ENCODE peak calls at places on chromosomes 2 and 18, in four cellular contexts. One of them, this sample, is unnamed.

GRCh38 chr2:62305421-62306176 is 109.7 kb downstream of the B3GNT2 start:
- DNase-seq in IMR-90: no peak
- DNase-seq in left ventricle myocardium inferior: no peak
- DNase-seq in A549: no peak
- DNase-seq in this sample: no peak

GRCh38 chr2:199692489-199692888 is 158.5 kb downstream of the FTCDNL1 start:
- DNase-seq in IMR-90: no peak
- DNase-seq in left ventricle myocardium inferior: no peak
- DNase-seq in A549: no peak
- DNase-seq in this sample: no peak

GRCh38 chr2:54867457-54867856 is 144.0 kb downstream of the EML6 start:
- DNase-seq in IMR-90: no peak
- DNase-seq in left ventricle myocardium inferior: no peak
- DNase-seq in A549: no peak
- DNase-seq in this sample: no peak

GRCh38 chr18:24497052-24497754 is 36.8 kb downstream of the HRH4 start:
- DNase-seq in IMR-90: peak
- DNase-seq in left ventricle myocardium inferior: no peak
- DNase-seq in A549: no peak
- DNase-seq in this sample: no peak

GRCh38 chr2:113041871-113042270 is 10.8 kb downstream of the IL36B start:
- DNase-seq in IMR-90: no peak
- DNase-seq in left ventricle myocardium inferior: no peak
- DNase-seq in A549: no peak
- DNase-seq in this sample: no peak

GRCh38 chr18:35736696-35737095 is 155.2 kb downstream of the GALNT1 start:
- DNase-seq in IMR-90: no peak
- DNase-seq in left ventricle myocardium inferior: no peak
- DNase-seq in A549: no peak
- DNase-seq in this sample: no peak

GRCh38 chr2:158719411-158719810 is 75.7 kb upstream of the DAPL1 start:
- DNase-seq in IMR-90: no peak
- DNase-seq in left ventricle myocardium inferior: no peak
- DNase-seq in A549: no peak
- DNase-seq in this sample: no peak

GRCh38 chr2:7972670-7973069 is 709.2 kb upstream of the ID2 start:
- DNase-seq in IMR-90: no peak
- DNase-seq in left ventricle myocardium inferior: no peak
- DNase-seq in A549: no peak
- DNase-seq in this sample: no peak

GRCh38 chr2:145022021-145022670 is 502.2 kb upstream of the ZEB2 start:
- DNase-seq in IMR-90: peak
- DNase-seq in left ventricle myocardium inferior: no peak
- DNase-seq in A549: no peak
- DNase-seq in this sample: no peak

GRCh38 chr2:37326285-37326684 is 1.7 kb upstream of the PRKD3 start:
- DNase-seq in IMR-90: peak
- DNase-seq in left ventricle myocardium inferior: no peak
- DNase-seq in A549: no peak
- DNase-seq in this sample: no peak

GRCh38 chr2:118371500-118371899 is 283.2 kb downstream of the INSIG2 start:
- DNase-seq in IMR-90: peak
- DNase-seq in left ventricle myocardium inferior: no peak
- DNase-seq in A549: peak
- DNase-seq in this sample: no peak

GRCh38 chr2:218149865-218150264 is 16.9 kb downstream of the CXCR1 start:
- DNase-seq in IMR-90: no peak
- DNase-seq in left ventricle myocardium inferior: no peak
- DNase-seq in A549: no peak
- DNase-seq in this sample: no peak

GRCh38 chr18:13532406-13533075 is 193.8 kb downstream of the FAM210A start:
- DNase-seq in IMR-90: no peak
- DNase-seq in left ventricle myocardium inferior: no peak
- DNase-seq in A549: no peak
- DNase-seq in this sample: no peak

GRCh38 chr2:105280281-105280680 is 38.7 kb downstream of the GPR45 start:
- DNase-seq in IMR-90: no peak
- DNase-seq in left ventricle myocardium inferior: no peak
- DNase-seq in A549: no peak
- DNase-seq in this sample: no peak

GRCh38 chr2:37321029-37321682 is 3.5 kb downstream of the PRKD3 start:
- DNase-seq in IMR-90: no peak
- DNase-seq in left ventricle myocardium inferior: no peak
- DNase-seq in A549: no peak
- DNase-seq in this sample: no peak

GRCh38 chr2:200665626-200666453 is 80.0 kb downstream of the AOX1 start:
- DNase-seq in IMR-90: no peak
- DNase-seq in left ventricle myocardium inferior: no peak
- DNase-seq in A549: no peak
- DNase-seq in this sample: no peak

GRCh38 chr18:7668392-7668791 is 101.3 kb downstream of the PTPRM start:
- DNase-seq in IMR-90: no peak
- DNase-seq in left ventricle myocardium inferior: no peak
- DNase-seq in A549: no peak
- DNase-seq in this sample: no peak

GRCh38 chr2:216012133-216012829 is 1.1 kb downstream of the MREG start:
- DNase-seq in IMR-90: no peak
- DNase-seq in left ventricle myocardium inferior: no peak
- DNase-seq in A549: peak
- DNase-seq in this sample: no peak

GRCh38 chr2:70688427-70688826 is 79.6 kb downstream of the ADD2 start:
- DNase-seq in IMR-90: no peak
- DNase-seq in left ventricle myocardium inferior: no peak
- DNase-seq in A549: no peak
- DNase-seq in this sample: no peak

GRCh38 chr2:20167356-20167755 is 57.6 kb downstream of the SDC1 start:
- DNase-seq in IMR-90: no peak
- DNase-seq in left ventricle myocardium inferior: no peak
- DNase-seq in A549: no peak
- DNase-seq in this sample: no peak

GRCh38 chr2:29219374-29219773 is 104.2 kb downstream of the CLIP4 start:
- DNase-seq in IMR-90: no peak
- DNase-seq in left ventricle myocardium inferior: no peak
- DNase-seq in A549: no peak
- DNase-seq in this sample: no peak

GRCh38 chr2:72026819-72027425 is 120.7 kb downstream of the CYP26B1 start:
- DNase-seq in IMR-90: no peak
- DNase-seq in left ventricle myocardium inferior: no peak
- DNase-seq in A549: no peak
- DNase-seq in this sample: no peak

GRCh38 chr2:113180131-113180946 is 6.6 kb downstream of the PSD4 start:
- DNase-seq in IMR-90: no peak
- DNase-seq in left ventricle myocardium inferior: no peak
- DNase-seq in A549: no peak
- DNase-seq in this sample: no peak

GRCh38 chr2:64838817-64839216 is 150.4 kb upstream of the SLC1A4 start:
- DNase-seq in IMR-90: peak
- DNase-seq in left ventricle myocardium inferior: no peak
- DNase-seq in A549: peak
- DNase-seq in this sample: peak

GRCh38 chr2:127471286-127471983 is 53.2 kb downstream of the PROC start:
- DNase-seq in IMR-90: no peak
- DNase-seq in left ventricle myocardium inferior: no peak
- DNase-seq in A549: no peak
- DNase-seq in this sample: no peak

GRCh38 chr2:136024185-136024584 is 38.8 kb upstream of the DARS1 start:
- DNase-seq in IMR-90: no peak
- DNase-seq in left ventricle myocardium inferior: no peak
- DNase-seq in A549: no peak
- DNase-seq in this sample: no peak

GRCh38 chr2:136022747-136023146 is 37.3 kb upstream of the DARS1 start:
- DNase-seq in IMR-90: no peak
- DNase-seq in left ventricle myocardium inferior: no peak
- DNase-seq in A549: no peak
- DNase-seq in this sample: no peak

GRCh38 chr2:136023416-136023815 is 38.0 kb upstream of the DARS1 start:
- DNase-seq in IMR-90: no peak
- DNase-seq in left ventricle myocardium inferior: no peak
- DNase-seq in A549: no peak
- DNase-seq in this sample: no peak

GRCh38 chr2:136024616-136025015 is 39.2 kb upstream of the DARS1 start:
- DNase-seq in IMR-90: peak
- DNase-seq in left ventricle myocardium inferior: no peak
- DNase-seq in A549: no peak
- DNase-seq in this sample: no peak

GRCh38 chr2:136025057-136025973 is 39.9 kb upstream of the DARS1 start:
- DNase-seq in IMR-90: peak
- DNase-seq in left ventricle myocardium inferior: peak
- DNase-seq in A549: no peak
- DNase-seq in this sample: peak
- TF ChIP-seq CTCF in IMR-90: no peak
- TF ChIP-seq CTCF in left ventricle myocardium inferior: no peak
- TF ChIP-seq CTCF in A549: no peak
- TF ChIP-seq CTCF in this sample: no peak

DNA sequence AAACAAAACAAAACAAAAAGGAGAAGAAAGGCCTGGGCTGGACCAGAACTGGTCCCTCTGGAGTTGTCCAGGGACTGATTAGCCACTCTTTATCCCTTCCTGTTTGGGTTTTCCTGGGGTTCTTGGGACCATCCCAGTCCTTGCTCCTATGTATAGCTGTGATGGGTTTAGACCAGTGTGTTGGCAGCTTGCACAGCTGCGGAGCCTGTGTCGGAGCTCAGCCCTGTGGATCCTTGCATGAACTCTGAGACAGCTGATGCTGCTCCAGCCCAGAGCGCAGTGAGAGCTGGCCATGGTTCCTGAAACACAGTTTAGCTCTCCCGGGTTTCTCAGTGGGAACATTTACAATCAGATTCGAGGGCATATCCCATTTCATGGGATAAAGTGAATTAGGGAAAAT is 16.9 kb downstream of the IMPA2 start:
- DNase-seq in IMR-90: no peak
- DNase-seq in left ventricle myocardium inferior: peak
- DNase-seq in A549: no peak
- DNase-seq in this sample: peak
- H3K27ac ChIP-seq in IMR-90: no peak
- H3K27ac ChIP-seq in left ventricle myocardium inferior: peak
- H3K27ac ChIP-seq in A549: no peak
- H3K27ac ChIP-seq in this sample: peak

GRCh38 chr2:150425121-150425559 is 62.3 kb downstream of the RND3 start:
- DNase-seq in IMR-90: peak
- DNase-seq in left ventricle myocardium inferior: peak
- DNase-seq in A549: no peak
- DNase-seq in this sample: no peak
- TF ChIP-seq CTCF in IMR-90: peak
- TF ChIP-seq CTCF in left ventricle myocardium inferior: peak
- TF ChIP-seq CTCF in A549: no peak
- TF ChIP-seq CTCF in this sample: no peak

DNA sequence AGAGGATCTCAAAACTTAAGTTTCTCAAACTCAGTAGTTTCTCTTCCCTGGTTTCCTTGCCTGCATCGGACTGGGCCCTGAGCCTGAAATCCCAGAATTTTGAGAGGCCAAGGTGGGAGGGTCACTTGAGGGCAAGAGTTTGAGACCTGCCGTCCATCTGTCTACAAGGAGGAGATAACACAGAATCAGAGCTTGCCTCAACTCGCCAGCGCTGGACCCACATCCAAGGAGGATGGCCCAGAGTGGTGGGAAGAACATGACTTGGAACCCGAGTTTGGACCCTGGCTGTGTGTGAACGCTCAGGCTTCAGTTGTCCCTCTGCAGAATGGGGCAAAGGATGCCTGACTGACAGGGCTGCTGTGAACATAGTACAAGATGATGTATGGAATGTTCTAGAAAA is 80.1 kb downstream of the MCFD2 start:
- DNase-seq in IMR-90: no peak
- DNase-seq in left ventricle myocardium inferior: no peak
- DNase-seq in A549: no peak
- DNase-seq in this sample: no peak
- H3K27ac ChIP-seq in IMR-90: no peak
- H3K27ac ChIP-seq in left ventricle myocardium inferior: no peak
- H3K27ac ChIP-seq in A549: no peak
- H3K27ac ChIP-seq in this sample: no peak

DNA sequence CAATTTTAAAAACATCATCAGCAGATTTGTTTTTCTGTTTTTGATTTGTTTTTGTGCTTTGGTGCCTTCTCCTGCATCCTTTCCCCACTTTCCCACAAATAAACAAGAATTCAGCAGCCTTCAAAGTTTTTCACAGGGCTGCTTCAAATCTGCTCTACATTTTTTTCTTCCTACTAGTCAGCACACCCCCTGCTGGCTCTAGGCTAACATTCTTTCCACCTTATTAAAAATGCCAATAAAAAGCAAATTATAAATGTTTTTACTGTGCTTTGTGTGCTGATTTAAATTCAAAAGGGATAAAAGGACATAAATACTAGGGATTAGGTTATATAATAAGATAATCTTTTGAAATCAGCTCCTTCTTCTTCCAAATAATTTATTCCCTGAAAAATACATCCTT is 6.2 kb upstream of the CNTNAP5 start:
- DNase-seq in IMR-90: no peak
- DNase-seq in left ventricle myocardium inferior: no peak
- DNase-seq in A549: no peak
- DNase-seq in this sample: no peak
- TF ChIP-seq CTCF in IMR-90: no peak
- TF ChIP-seq CTCF in left ventricle myocardium inferior: no peak
- TF ChIP-seq CTCF in A549: no peak
- TF ChIP-seq CTCF in this sample: no peak

GRCh38 chr2:174198846-174199564 is 49.3 kb downstream of the OLA1 start:
- DNase-seq in IMR-90: peak
- DNase-seq in left ventricle myocardium inferior: no peak
- DNase-seq in A549: no peak
- DNase-seq in this sample: no peak
- H3K27ac ChIP-seq in IMR-90: no peak
- H3K27ac ChIP-seq in left ventricle myocardium inferior: no peak
- H3K27ac ChIP-seq in A549: no peak
- H3K27ac ChIP-seq in this sample: no peak

DNA sequence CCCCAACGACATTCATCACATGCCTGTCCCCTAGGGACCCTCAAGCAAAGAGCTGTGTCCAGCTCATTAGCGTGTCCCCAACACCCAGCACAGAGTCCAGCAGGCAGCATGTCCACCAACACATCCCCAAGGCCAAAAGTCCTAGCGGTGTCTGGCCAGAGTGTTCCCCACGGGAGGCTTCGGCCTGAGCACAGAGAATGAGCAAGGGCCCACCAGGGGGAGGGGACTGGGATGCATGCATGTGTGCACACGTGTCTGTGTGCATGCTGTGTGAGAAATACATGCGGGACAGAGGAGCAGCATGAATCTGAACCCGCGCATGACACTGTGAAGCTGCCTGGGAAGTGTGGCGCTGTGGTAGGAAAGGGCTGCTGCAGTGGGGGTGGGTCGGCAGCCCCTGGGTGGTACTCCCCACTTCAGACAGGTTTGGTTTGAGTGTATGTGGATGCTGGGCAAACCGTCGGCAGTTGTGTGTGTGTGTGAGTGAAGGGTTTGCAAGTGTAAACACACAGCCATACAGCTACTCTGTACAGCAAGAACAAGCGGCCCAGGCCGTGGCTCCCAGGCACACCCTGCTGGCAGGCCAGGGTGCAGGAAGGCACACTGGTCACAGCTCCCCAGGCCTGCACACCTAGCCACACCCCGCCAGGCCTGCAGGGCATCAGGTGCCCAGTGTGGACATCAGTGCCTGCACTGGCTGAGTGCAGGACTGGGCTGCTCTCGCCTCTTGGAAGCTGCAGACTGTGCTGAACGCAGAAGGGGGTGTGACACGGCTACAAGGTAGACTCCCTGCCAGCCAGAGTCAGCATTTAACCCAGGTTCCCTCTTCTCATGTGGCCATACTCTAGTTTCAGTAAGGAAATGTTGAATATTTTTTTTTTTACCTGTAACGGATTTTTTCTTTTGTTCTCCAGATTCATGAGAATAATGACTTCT is 19.5 kb upstream of the HES6 start:
- DNase-seq in IMR-90: no peak
- DNase-seq in left ventricle myocardium inferior: no peak
- DNase-seq in A549: no peak
- DNase-seq in this sample: peak
- TF ChIP-seq CTCF in IMR-90: no peak
- TF ChIP-seq CTCF in left ventricle myocardium inferior: no peak
- TF ChIP-seq CTCF in A549: no peak
- TF ChIP-seq CTCF in this sample: no peak

This sample was measured in psoas muscle.